ENCODE peak calls at places on chromosomes 6 and 20, in eight cellular contexts. One of them, this sample, is unnamed.

GRCh38 chr20:50012282-50013263 is 29.8 kb downstream of the SNAI1 start:
- DNase-seq in thyroid gland: no peak
- DNase-seq in cerebellar cortex: peak
- DNase-seq in MM.1S: peak
- DNase-seq in nucleus accumbens: no peak
- DNase-seq in BE2C: peak
- DNase-seq in erythroblast: peak
- DNase-seq in NCI-H460: no peak
- DNase-seq in this sample: no peak

GRCh38 chr20:55273149-55273548 is 732.2 kb downstream of the CBLN4 start:
- DNase-seq in thyroid gland: no peak
- DNase-seq in cerebellar cortex: no peak
- DNase-seq in MM.1S: no peak
- DNase-seq in nucleus accumbens: no peak
- DNase-seq in BE2C: no peak
- DNase-seq in erythroblast: no peak
- DNase-seq in NCI-H460: no peak
- DNase-seq in this sample: no peak

GRCh38 chr6:157715766-157716171 is 107.3 kb upstream of the SNX9 start:
- DNase-seq in thyroid gland: peak
- DNase-seq in cerebellar cortex: no peak
- DNase-seq in MM.1S: no peak
- DNase-seq in nucleus accumbens: no peak
- DNase-seq in BE2C: no peak
- DNase-seq in erythroblast: no peak
- DNase-seq in NCI-H460: no peak
- DNase-seq in this sample: no peak

GRCh38 chr6:152089992-152090391 is 282.5 kb downstream of the ESR1 start:
- DNase-seq in thyroid gland: no peak
- DNase-seq in cerebellar cortex: no peak
- DNase-seq in MM.1S: no peak
- DNase-seq in nucleus accumbens: no peak
- DNase-seq in BE2C: no peak
- DNase-seq in erythroblast: no peak
- DNase-seq in NCI-H460: no peak
- DNase-seq in this sample: no peak

GRCh38 chr20:2330090-2330695 is 34.4 kb downstream of the TGM3 start:
- DNase-seq in thyroid gland: no peak
- DNase-seq in cerebellar cortex: no peak
- DNase-seq in MM.1S: no peak
- DNase-seq in nucleus accumbens: no peak
- DNase-seq in BE2C: no peak
- DNase-seq in erythroblast: no peak
- DNase-seq in NCI-H460: no peak
- DNase-seq in this sample: no peak

GRCh38 chr6:4021862-4022715 is 56.8 kb downstream of the FAM217A start:
- DNase-seq in thyroid gland: no peak
- DNase-seq in cerebellar cortex: no peak
- DNase-seq in MM.1S: no peak
- DNase-seq in nucleus accumbens: no peak
- DNase-seq in BE2C: no peak
- DNase-seq in erythroblast: peak
- DNase-seq in NCI-H460: no peak
- DNase-seq in this sample: no peak

GRCh38 chr6:126516411-126516810 is 176.5 kb downstream of the CENPW start:
- DNase-seq in thyroid gland: no peak
- DNase-seq in cerebellar cortex: no peak
- DNase-seq in MM.1S: no peak
- DNase-seq in nucleus accumbens: no peak
- DNase-seq in BE2C: no peak
- DNase-seq in erythroblast: no peak
- DNase-seq in NCI-H460: no peak
- DNase-seq in this sample: no peak

GRCh38 chr6:139762587-139763031 is 388.2 kb upstream of the CITED2 start:
- DNase-seq in thyroid gland: peak
- DNase-seq in cerebellar cortex: peak
- DNase-seq in MM.1S: no peak
- DNase-seq in nucleus accumbens: no peak
- DNase-seq in BE2C: no peak
- DNase-seq in erythroblast: peak
- DNase-seq in NCI-H460: no peak
- DNase-seq in this sample: no peak

GRCh38 chr6:41791984-41792383 is 4.5 kb downstream of the TOMM6 start:
- DNase-seq in thyroid gland: no peak
- DNase-seq in cerebellar cortex: no peak
- DNase-seq in MM.1S: no peak
- DNase-seq in nucleus accumbens: no peak
- DNase-seq in BE2C: no peak
- DNase-seq in erythroblast: no peak
- DNase-seq in NCI-H460: no peak
- DNase-seq in this sample: no peak

GRCh38 chr6:21423106-21423854 is 170.3 kb upstream of the SOX4 start:
- DNase-seq in thyroid gland: no peak
- DNase-seq in cerebellar cortex: no peak
- DNase-seq in MM.1S: no peak
- DNase-seq in nucleus accumbens: no peak
- DNase-seq in BE2C: no peak
- DNase-seq in erythroblast: no peak
- DNase-seq in NCI-H460: no peak
- DNase-seq in this sample: no peak

GRCh38 chr20:63454729-63455567 is 17.5 kb downstream of the KCNQ2 start:
- DNase-seq in thyroid gland: no peak
- DNase-seq in cerebellar cortex: peak
- DNase-seq in MM.1S: no peak
- DNase-seq in nucleus accumbens: peak
- DNase-seq in BE2C: no peak
- DNase-seq in erythroblast: no peak
- DNase-seq in NCI-H460: no peak
- DNase-seq in this sample: no peak

GRCh38 chr6:116291701-116292396 is 12.1 kb upstream of the TSPYL1 start:
- DNase-seq in thyroid gland: no peak
- DNase-seq in cerebellar cortex: no peak
- DNase-seq in MM.1S: no peak
- DNase-seq in nucleus accumbens: no peak
- DNase-seq in BE2C: no peak
- DNase-seq in erythroblast: no peak
- DNase-seq in NCI-H460: no peak
- DNase-seq in this sample: no peak

GRCh38 chr6:4846387-4846786 is 70.2 kb downstream of the CDYL start:
- DNase-seq in thyroid gland: no peak
- DNase-seq in cerebellar cortex: no peak
- DNase-seq in MM.1S: no peak
- DNase-seq in nucleus accumbens: no peak
- DNase-seq in BE2C: no peak
- DNase-seq in erythroblast: no peak
- DNase-seq in NCI-H460: no peak
- DNase-seq in this sample: no peak

GRCh38 chr6:157944983-157945931 is 36.4 kb upstream of the SYNJ2 start:
- DNase-seq in thyroid gland: no peak
- DNase-seq in cerebellar cortex: no peak
- DNase-seq in MM.1S: no peak
- DNase-seq in nucleus accumbens: no peak
- DNase-seq in BE2C: no peak
- DNase-seq in erythroblast: peak
- DNase-seq in NCI-H460: no peak
- DNase-seq in this sample: no peak

GRCh38 chr6:142300758-142301251 is 1.0 kb upstream of the ADGRG6 start:
- DNase-seq in thyroid gland: no peak
- DNase-seq in cerebellar cortex: no peak
- DNase-seq in MM.1S: no peak
- DNase-seq in nucleus accumbens: no peak
- DNase-seq in BE2C: no peak
- DNase-seq in erythroblast: no peak
- DNase-seq in NCI-H460: no peak
- DNase-seq in this sample: no peak

GRCh38 chr6:151675746-151676459 is 131.6 kb upstream of the ESR1 start:
- DNase-seq in thyroid gland: peak
- DNase-seq in cerebellar cortex: peak
- DNase-seq in MM.1S: peak
- DNase-seq in nucleus accumbens: no peak
- DNase-seq in BE2C: peak
- DNase-seq in erythroblast: peak
- DNase-seq in NCI-H460: peak
- DNase-seq in this sample: peak

GRCh38 chr6:111806561-111807497 is 66.4 kb downstream of the FYN start:
- DNase-seq in thyroid gland: no peak
- DNase-seq in cerebellar cortex: no peak
- DNase-seq in MM.1S: no peak
- DNase-seq in nucleus accumbens: no peak
- DNase-seq in BE2C: no peak
- DNase-seq in erythroblast: no peak
- DNase-seq in NCI-H460: no peak
- DNase-seq in this sample: no peak

GRCh38 chr6:1068068-1068467 is 243.8 kb upstream of the FOXQ1 start:
- DNase-seq in thyroid gland: no peak
- DNase-seq in cerebellar cortex: no peak
- DNase-seq in MM.1S: no peak
- DNase-seq in nucleus accumbens: no peak
- DNase-seq in BE2C: no peak
- DNase-seq in erythroblast: no peak
- DNase-seq in NCI-H460: no peak
- DNase-seq in this sample: no peak

GRCh38 chr6:109910571-109910970 is 67.5 kb upstream of the GPR6 start:
- DNase-seq in thyroid gland: no peak
- DNase-seq in cerebellar cortex: no peak
- DNase-seq in MM.1S: no peak
- DNase-seq in nucleus accumbens: peak
- DNase-seq in BE2C: no peak
- DNase-seq in erythroblast: no peak
- DNase-seq in NCI-H460: no peak
- DNase-seq in this sample: no peak

GRCh38 chr6:23246901-23247300 is 677.5 kb downstream of the HDGFL1 start:
- DNase-seq in thyroid gland: no peak
- DNase-seq in cerebellar cortex: no peak
- DNase-seq in MM.1S: no peak
- DNase-seq in nucleus accumbens: no peak
- DNase-seq in BE2C: no peak
- DNase-seq in erythroblast: no peak
- DNase-seq in NCI-H460: no peak
- DNase-seq in this sample: no peak

GRCh38 chr20:24821391-24821790 is 127.7 kb upstream of the CST7 start:
- DNase-seq in thyroid gland: no peak
- DNase-seq in cerebellar cortex: no peak
- DNase-seq in MM.1S: no peak
- DNase-seq in nucleus accumbens: no peak
- DNase-seq in BE2C: no peak
- DNase-seq in erythroblast: no peak
- DNase-seq in NCI-H460: no peak
- DNase-seq in this sample: no peak

GRCh38 chr20:21739161-21739560 is 33.7 kb downstream of the PAX1 start:
- DNase-seq in thyroid gland: no peak
- DNase-seq in cerebellar cortex: no peak
- DNase-seq in MM.1S: no peak
- DNase-seq in nucleus accumbens: no peak
- DNase-seq in BE2C: no peak
- DNase-seq in erythroblast: no peak
- DNase-seq in NCI-H460: no peak
- DNase-seq in this sample: no peak

GRCh38 chr6:66926060-66926459 is 1219.0 kb upstream of the EYS start:
- DNase-seq in thyroid gland: no peak
- DNase-seq in cerebellar cortex: no peak
- DNase-seq in MM.1S: peak
- DNase-seq in nucleus accumbens: no peak
- DNase-seq in BE2C: no peak
- DNase-seq in erythroblast: no peak
- DNase-seq in NCI-H460: no peak
- DNase-seq in this sample: no peak

GRCh38 chr20:47921306-47922279 is 136.3 kb upstream of the SULF2 start:
- DNase-seq in thyroid gland: no peak
- DNase-seq in cerebellar cortex: no peak
- DNase-seq in MM.1S: no peak
- DNase-seq in nucleus accumbens: no peak
- DNase-seq in BE2C: no peak
- DNase-seq in erythroblast: no peak
- DNase-seq in NCI-H460: no peak
- DNase-seq in this sample: no peak

This sample was measured in G401.